ENCODE peak calls at places on chromosomes 2 and 18, in eight cellular contexts. One of them, this sample, is unnamed.

GRCh38 chr2:10738192-10738591 is 16.8 kb downstream of the ATP6V1C2 start:
- DNase-seq in WERI-Rb-1: no peak
- DNase-seq in activated CD8-positive, alpha-beta memory T cell treated with anti-CD3 and anti-CD28 coated beads, Interleukin-2, amount 50 U/mL, for 48 hours: no peak
- DNase-seq in stimulated activated CD8-positive, alpha-beta memory T cell treated with anti-CD3 and anti-CD28 coated beads, Interleukin-12 subunit alpha, Interleukin-12 subunit beta, amount 100 ng/mL, for 1 hour: no peak
- DNase-seq in mesendoderm: no peak
- DNase-seq in GM12878: no peak
- DNase-seq in RWPE1: no peak
- DNase-seq in naive thymus-derived CD4-positive, alpha-beta T cell: no peak
- DNase-seq in this sample: no peak

GRCh38 chr2:137964066-137964858 is at the start of gene HNMT:
- DNase-seq in WERI-Rb-1: no peak
- DNase-seq in activated CD8-positive, alpha-beta memory T cell treated with anti-CD3 and anti-CD28 coated beads, Interleukin-2, amount 50 U/mL, for 48 hours: no peak
- DNase-seq in stimulated activated CD8-positive, alpha-beta memory T cell treated with anti-CD3 and anti-CD28 coated beads, Interleukin-12 subunit alpha, Interleukin-12 subunit beta, amount 100 ng/mL, for 1 hour: no peak
- DNase-seq in mesendoderm: peak
- DNase-seq in GM12878: no peak
- DNase-seq in RWPE1: no peak
- DNase-seq in naive thymus-derived CD4-positive, alpha-beta T cell: no peak
- DNase-seq in this sample: peak

GRCh38 chr18:57523171-57523956 is 63.1 kb downstream of the FECH start:
- DNase-seq in WERI-Rb-1: peak
- DNase-seq in activated CD8-positive, alpha-beta memory T cell treated with anti-CD3 and anti-CD28 coated beads, Interleukin-2, amount 50 U/mL, for 48 hours: no peak
- DNase-seq in stimulated activated CD8-positive, alpha-beta memory T cell treated with anti-CD3 and anti-CD28 coated beads, Interleukin-12 subunit alpha, Interleukin-12 subunit beta, amount 100 ng/mL, for 1 hour: no peak
- DNase-seq in mesendoderm: no peak
- DNase-seq in GM12878: no peak
- DNase-seq in RWPE1: no peak
- DNase-seq in naive thymus-derived CD4-positive, alpha-beta T cell: no peak
- DNase-seq in this sample: peak

GRCh38 chr2:74199275-74199701 is 873 bp downstream of the MTHFD2 start:
- DNase-seq in WERI-Rb-1: no peak
- DNase-seq in activated CD8-positive, alpha-beta memory T cell treated with anti-CD3 and anti-CD28 coated beads, Interleukin-2, amount 50 U/mL, for 48 hours: no peak
- DNase-seq in stimulated activated CD8-positive, alpha-beta memory T cell treated with anti-CD3 and anti-CD28 coated beads, Interleukin-12 subunit alpha, Interleukin-12 subunit beta, amount 100 ng/mL, for 1 hour: no peak
- DNase-seq in mesendoderm: no peak
- DNase-seq in GM12878: no peak
- DNase-seq in RWPE1: no peak
- DNase-seq in naive thymus-derived CD4-positive, alpha-beta T cell: no peak
- DNase-seq in this sample: no peak

GRCh38 chr2:11495844-11496271 is 29.9 kb upstream of the E2F6 start:
- DNase-seq in WERI-Rb-1: peak
- DNase-seq in activated CD8-positive, alpha-beta memory T cell treated with anti-CD3 and anti-CD28 coated beads, Interleukin-2, amount 50 U/mL, for 48 hours: no peak
- DNase-seq in stimulated activated CD8-positive, alpha-beta memory T cell treated with anti-CD3 and anti-CD28 coated beads, Interleukin-12 subunit alpha, Interleukin-12 subunit beta, amount 100 ng/mL, for 1 hour: no peak
- DNase-seq in mesendoderm: peak
- DNase-seq in GM12878: no peak
- DNase-seq in RWPE1: no peak
- DNase-seq in naive thymus-derived CD4-positive, alpha-beta T cell: no peak
- DNase-seq in this sample: peak

GRCh38 chr2:139366659-139367058 is 586.5 kb upstream of the NXPH2 start:
- DNase-seq in WERI-Rb-1: no peak
- DNase-seq in activated CD8-positive, alpha-beta memory T cell treated with anti-CD3 and anti-CD28 coated beads, Interleukin-2, amount 50 U/mL, for 48 hours: no peak
- DNase-seq in stimulated activated CD8-positive, alpha-beta memory T cell treated with anti-CD3 and anti-CD28 coated beads, Interleukin-12 subunit alpha, Interleukin-12 subunit beta, amount 100 ng/mL, for 1 hour: no peak
- DNase-seq in mesendoderm: no peak
- DNase-seq in GM12878: no peak
- DNase-seq in RWPE1: no peak
- DNase-seq in naive thymus-derived CD4-positive, alpha-beta T cell: no peak
- DNase-seq in this sample: no peak

GRCh38 chr2:101432411-101433181 is 42.3 kb downstream of the RFX8 start:
- DNase-seq in WERI-Rb-1: no peak
- DNase-seq in activated CD8-positive, alpha-beta memory T cell treated with anti-CD3 and anti-CD28 coated beads, Interleukin-2, amount 50 U/mL, for 48 hours: no peak
- DNase-seq in stimulated activated CD8-positive, alpha-beta memory T cell treated with anti-CD3 and anti-CD28 coated beads, Interleukin-12 subunit alpha, Interleukin-12 subunit beta, amount 100 ng/mL, for 1 hour: no peak
- DNase-seq in mesendoderm: peak
- DNase-seq in GM12878: no peak
- DNase-seq in RWPE1: no peak
- DNase-seq in naive thymus-derived CD4-positive, alpha-beta T cell: no peak
- DNase-seq in this sample: no peak

GRCh38 chr2:38214209-38214717 is 138.3 kb upstream of the CYP1B1 start:
- DNase-seq in WERI-Rb-1: peak
- DNase-seq in activated CD8-positive, alpha-beta memory T cell treated with anti-CD3 and anti-CD28 coated beads, Interleukin-2, amount 50 U/mL, for 48 hours: no peak
- DNase-seq in stimulated activated CD8-positive, alpha-beta memory T cell treated with anti-CD3 and anti-CD28 coated beads, Interleukin-12 subunit alpha, Interleukin-12 subunit beta, amount 100 ng/mL, for 1 hour: no peak
- DNase-seq in mesendoderm: peak
- DNase-seq in GM12878: no peak
- DNase-seq in RWPE1: no peak
- DNase-seq in naive thymus-derived CD4-positive, alpha-beta T cell: no peak
- DNase-seq in this sample: peak

GRCh38 chr2:201058914-201059313 is 12.6 kb downstream of the HYCC2 start:
- DNase-seq in WERI-Rb-1: no peak
- DNase-seq in activated CD8-positive, alpha-beta memory T cell treated with anti-CD3 and anti-CD28 coated beads, Interleukin-2, amount 50 U/mL, for 48 hours: no peak
- DNase-seq in stimulated activated CD8-positive, alpha-beta memory T cell treated with anti-CD3 and anti-CD28 coated beads, Interleukin-12 subunit alpha, Interleukin-12 subunit beta, amount 100 ng/mL, for 1 hour: no peak
- DNase-seq in mesendoderm: no peak
- DNase-seq in GM12878: no peak
- DNase-seq in RWPE1: no peak
- DNase-seq in naive thymus-derived CD4-positive, alpha-beta T cell: no peak
- DNase-seq in this sample: no peak

GRCh38 chr18:70380915-70381896 is 92.4 kb downstream of the SOCS6 start:
- DNase-seq in WERI-Rb-1: no peak
- DNase-seq in activated CD8-positive, alpha-beta memory T cell treated with anti-CD3 and anti-CD28 coated beads, Interleukin-2, amount 50 U/mL, for 48 hours: no peak
- DNase-seq in stimulated activated CD8-positive, alpha-beta memory T cell treated with anti-CD3 and anti-CD28 coated beads, Interleukin-12 subunit alpha, Interleukin-12 subunit beta, amount 100 ng/mL, for 1 hour: no peak
- DNase-seq in mesendoderm: peak
- DNase-seq in GM12878: no peak
- DNase-seq in RWPE1: no peak
- DNase-seq in naive thymus-derived CD4-positive, alpha-beta T cell: no peak
- DNase-seq in this sample: peak

GRCh38 chr2:196967126-196967525 is 40.6 kb upstream of the PGAP1 start:
- DNase-seq in WERI-Rb-1: no peak
- DNase-seq in activated CD8-positive, alpha-beta memory T cell treated with anti-CD3 and anti-CD28 coated beads, Interleukin-2, amount 50 U/mL, for 48 hours: no peak
- DNase-seq in stimulated activated CD8-positive, alpha-beta memory T cell treated with anti-CD3 and anti-CD28 coated beads, Interleukin-12 subunit alpha, Interleukin-12 subunit beta, amount 100 ng/mL, for 1 hour: no peak
- DNase-seq in mesendoderm: peak
- DNase-seq in GM12878: no peak
- DNase-seq in RWPE1: no peak
- DNase-seq in naive thymus-derived CD4-positive, alpha-beta T cell: no peak
- DNase-seq in this sample: no peak

GRCh38 chr2:85652056-85652455 is 15.9 kb downstream of the SFTPB start:
- DNase-seq in WERI-Rb-1: no peak
- DNase-seq in activated CD8-positive, alpha-beta memory T cell treated with anti-CD3 and anti-CD28 coated beads, Interleukin-2, amount 50 U/mL, for 48 hours: no peak
- DNase-seq in stimulated activated CD8-positive, alpha-beta memory T cell treated with anti-CD3 and anti-CD28 coated beads, Interleukin-12 subunit alpha, Interleukin-12 subunit beta, amount 100 ng/mL, for 1 hour: no peak
- DNase-seq in mesendoderm: no peak
- DNase-seq in GM12878: no peak
- DNase-seq in RWPE1: no peak
- DNase-seq in naive thymus-derived CD4-positive, alpha-beta T cell: no peak
- DNase-seq in this sample: no peak

GRCh38 chr2:208783184-208783583 is 376.6 kb downstream of the PTH2R start:
- DNase-seq in WERI-Rb-1: no peak
- DNase-seq in activated CD8-positive, alpha-beta memory T cell treated with anti-CD3 and anti-CD28 coated beads, Interleukin-2, amount 50 U/mL, for 48 hours: no peak
- DNase-seq in stimulated activated CD8-positive, alpha-beta memory T cell treated with anti-CD3 and anti-CD28 coated beads, Interleukin-12 subunit alpha, Interleukin-12 subunit beta, amount 100 ng/mL, for 1 hour: no peak
- DNase-seq in mesendoderm: peak
- DNase-seq in GM12878: no peak
- DNase-seq in RWPE1: peak
- DNase-seq in naive thymus-derived CD4-positive, alpha-beta T cell: no peak
- DNase-seq in this sample: no peak

GRCh38 chr2:232214053-232214452 is 164.5 kb upstream of the ALPP start:
- DNase-seq in WERI-Rb-1: no peak
- DNase-seq in activated CD8-positive, alpha-beta memory T cell treated with anti-CD3 and anti-CD28 coated beads, Interleukin-2, amount 50 U/mL, for 48 hours: no peak
- DNase-seq in stimulated activated CD8-positive, alpha-beta memory T cell treated with anti-CD3 and anti-CD28 coated beads, Interleukin-12 subunit alpha, Interleukin-12 subunit beta, amount 100 ng/mL, for 1 hour: no peak
- DNase-seq in mesendoderm: no peak
- DNase-seq in GM12878: no peak
- DNase-seq in RWPE1: no peak
- DNase-seq in naive thymus-derived CD4-positive, alpha-beta T cell: no peak
- DNase-seq in this sample: no peak

GRCh38 chr2:27071990-27072830 is 756 bp upstream of the OST4 start:
- DNase-seq in WERI-Rb-1: peak
- DNase-seq in activated CD8-positive, alpha-beta memory T cell treated with anti-CD3 and anti-CD28 coated beads, Interleukin-2, amount 50 U/mL, for 48 hours: no peak
- DNase-seq in stimulated activated CD8-positive, alpha-beta memory T cell treated with anti-CD3 and anti-CD28 coated beads, Interleukin-12 subunit alpha, Interleukin-12 subunit beta, amount 100 ng/mL, for 1 hour: no peak
- DNase-seq in mesendoderm: peak
- DNase-seq in GM12878: no peak
- DNase-seq in RWPE1: no peak
- DNase-seq in naive thymus-derived CD4-positive, alpha-beta T cell: no peak
- DNase-seq in this sample: peak

GRCh38 chr2:208285853-208286252 is 19.8 kb downstream of the PIKFYVE start:
- DNase-seq in WERI-Rb-1: no peak
- DNase-seq in activated CD8-positive, alpha-beta memory T cell treated with anti-CD3 and anti-CD28 coated beads, Interleukin-2, amount 50 U/mL, for 48 hours: no peak
- DNase-seq in stimulated activated CD8-positive, alpha-beta memory T cell treated with anti-CD3 and anti-CD28 coated beads, Interleukin-12 subunit alpha, Interleukin-12 subunit beta, amount 100 ng/mL, for 1 hour: no peak
- DNase-seq in mesendoderm: no peak
- DNase-seq in GM12878: no peak
- DNase-seq in RWPE1: no peak
- DNase-seq in naive thymus-derived CD4-positive, alpha-beta T cell: no peak
- DNase-seq in this sample: no peak

GRCh38 chr2:45973426-45973825 is 322.0 kb downstream of the PRKCE start:
- DNase-seq in WERI-Rb-1: no peak
- DNase-seq in activated CD8-positive, alpha-beta memory T cell treated with anti-CD3 and anti-CD28 coated beads, Interleukin-2, amount 50 U/mL, for 48 hours: no peak
- DNase-seq in stimulated activated CD8-positive, alpha-beta memory T cell treated with anti-CD3 and anti-CD28 coated beads, Interleukin-12 subunit alpha, Interleukin-12 subunit beta, amount 100 ng/mL, for 1 hour: no peak
- DNase-seq in mesendoderm: no peak
- DNase-seq in GM12878: no peak
- DNase-seq in RWPE1: no peak
- DNase-seq in naive thymus-derived CD4-positive, alpha-beta T cell: no peak
- DNase-seq in this sample: no peak

GRCh38 chr2:235690082-235690808 is 196.4 kb downstream of the AGAP1 start:
- DNase-seq in WERI-Rb-1: no peak
- DNase-seq in activated CD8-positive, alpha-beta memory T cell treated with anti-CD3 and anti-CD28 coated beads, Interleukin-2, amount 50 U/mL, for 48 hours: no peak
- DNase-seq in stimulated activated CD8-positive, alpha-beta memory T cell treated with anti-CD3 and anti-CD28 coated beads, Interleukin-12 subunit alpha, Interleukin-12 subunit beta, amount 100 ng/mL, for 1 hour: no peak
- DNase-seq in mesendoderm: no peak
- DNase-seq in GM12878: no peak
- DNase-seq in RWPE1: no peak
- DNase-seq in naive thymus-derived CD4-positive, alpha-beta T cell: no peak
- DNase-seq in this sample: no peak

GRCh38 chr2:29611850-29612249 is 309.5 kb downstream of the ALK start:
- DNase-seq in WERI-Rb-1: no peak
- DNase-seq in activated CD8-positive, alpha-beta memory T cell treated with anti-CD3 and anti-CD28 coated beads, Interleukin-2, amount 50 U/mL, for 48 hours: no peak
- DNase-seq in stimulated activated CD8-positive, alpha-beta memory T cell treated with anti-CD3 and anti-CD28 coated beads, Interleukin-12 subunit alpha, Interleukin-12 subunit beta, amount 100 ng/mL, for 1 hour: no peak
- DNase-seq in mesendoderm: no peak
- DNase-seq in GM12878: no peak
- DNase-seq in RWPE1: no peak
- DNase-seq in naive thymus-derived CD4-positive, alpha-beta T cell: no peak
- DNase-seq in this sample: peak

GRCh38 chr2:171513719-171514160 is 8.5 kb upstream of the CYBRD1 start:
- DNase-seq in WERI-Rb-1: no peak
- DNase-seq in activated CD8-positive, alpha-beta memory T cell treated with anti-CD3 and anti-CD28 coated beads, Interleukin-2, amount 50 U/mL, for 48 hours: no peak
- DNase-seq in stimulated activated CD8-positive, alpha-beta memory T cell treated with anti-CD3 and anti-CD28 coated beads, Interleukin-12 subunit alpha, Interleukin-12 subunit beta, amount 100 ng/mL, for 1 hour: no peak
- DNase-seq in mesendoderm: peak
- DNase-seq in GM12878: peak
- DNase-seq in RWPE1: no peak
- DNase-seq in naive thymus-derived CD4-positive, alpha-beta T cell: no peak
- DNase-seq in this sample: peak

GRCh38 chr2:227214622-227215041 is 50.2 kb downstream of the COL4A3 start:
- DNase-seq in WERI-Rb-1: no peak
- DNase-seq in activated CD8-positive, alpha-beta memory T cell treated with anti-CD3 and anti-CD28 coated beads, Interleukin-2, amount 50 U/mL, for 48 hours: no peak
- DNase-seq in stimulated activated CD8-positive, alpha-beta memory T cell treated with anti-CD3 and anti-CD28 coated beads, Interleukin-12 subunit alpha, Interleukin-12 subunit beta, amount 100 ng/mL, for 1 hour: no peak
- DNase-seq in mesendoderm: no peak
- DNase-seq in GM12878: no peak
- DNase-seq in RWPE1: no peak
- DNase-seq in naive thymus-derived CD4-positive, alpha-beta T cell: no peak
- DNase-seq in this sample: no peak

GRCh38 chr2:179596018-179596417 is 265.4 kb downstream of the ZNF385B start:
- DNase-seq in WERI-Rb-1: no peak
- DNase-seq in activated CD8-positive, alpha-beta memory T cell treated with anti-CD3 and anti-CD28 coated beads, Interleukin-2, amount 50 U/mL, for 48 hours: no peak
- DNase-seq in stimulated activated CD8-positive, alpha-beta memory T cell treated with anti-CD3 and anti-CD28 coated beads, Interleukin-12 subunit alpha, Interleukin-12 subunit beta, amount 100 ng/mL, for 1 hour: no peak
- DNase-seq in mesendoderm: no peak
- DNase-seq in GM12878: no peak
- DNase-seq in RWPE1: peak
- DNase-seq in naive thymus-derived CD4-positive, alpha-beta T cell: no peak
- DNase-seq in this sample: no peak

GRCh38 chr2:18057657-18058056 is 179.2 kb downstream of the KCNS3 start:
- DNase-seq in WERI-Rb-1: no peak
- DNase-seq in activated CD8-positive, alpha-beta memory T cell treated with anti-CD3 and anti-CD28 coated beads, Interleukin-2, amount 50 U/mL, for 48 hours: no peak
- DNase-seq in stimulated activated CD8-positive, alpha-beta memory T cell treated with anti-CD3 and anti-CD28 coated beads, Interleukin-12 subunit alpha, Interleukin-12 subunit beta, amount 100 ng/mL, for 1 hour: no peak
- DNase-seq in mesendoderm: no peak
- DNase-seq in GM12878: no peak
- DNase-seq in RWPE1: no peak
- DNase-seq in naive thymus-derived CD4-positive, alpha-beta T cell: no peak
- DNase-seq in this sample: no peak

GRCh38 chr2:36450466-36451196 is 95.1 kb downstream of the CRIM1 start:
- DNase-seq in WERI-Rb-1: no peak
- DNase-seq in activated CD8-positive, alpha-beta memory T cell treated with anti-CD3 and anti-CD28 coated beads, Interleukin-2, amount 50 U/mL, for 48 hours: no peak
- DNase-seq in stimulated activated CD8-positive, alpha-beta memory T cell treated with anti-CD3 and anti-CD28 coated beads, Interleukin-12 subunit alpha, Interleukin-12 subunit beta, amount 100 ng/mL, for 1 hour: no peak
- DNase-seq in mesendoderm: peak
- DNase-seq in GM12878: no peak
- DNase-seq in RWPE1: peak
- DNase-seq in naive thymus-derived CD4-positive, alpha-beta T cell: no peak
- DNase-seq in this sample: no peak

GRCh38 chr18:61322265-61322873 is 10.9 kb upstream of the CDH20 start:
- DNase-seq in WERI-Rb-1: peak
- DNase-seq in activated CD8-positive, alpha-beta memory T cell treated with anti-CD3 and anti-CD28 coated beads, Interleukin-2, amount 50 U/mL, for 48 hours: peak
- DNase-seq in stimulated activated CD8-positive, alpha-beta memory T cell treated with anti-CD3 and anti-CD28 coated beads, Interleukin-12 subunit alpha, Interleukin-12 subunit beta, amount 100 ng/mL, for 1 hour: no peak
- DNase-seq in mesendoderm: peak
- DNase-seq in GM12878: no peak
- DNase-seq in RWPE1: peak
- DNase-seq in naive thymus-derived CD4-positive, alpha-beta T cell: no peak
- DNase-seq in this sample: peak

GRCh38 chr2:38271697-38272096 is 105.4 kb downstream of the ATL2 start:
- DNase-seq in WERI-Rb-1: peak
- DNase-seq in activated CD8-positive, alpha-beta memory T cell treated with anti-CD3 and anti-CD28 coated beads, Interleukin-2, amount 50 U/mL, for 48 hours: no peak
- DNase-seq in stimulated activated CD8-positive, alpha-beta memory T cell treated with anti-CD3 and anti-CD28 coated beads, Interleukin-12 subunit alpha, Interleukin-12 subunit beta, amount 100 ng/mL, for 1 hour: no peak
- DNase-seq in mesendoderm: no peak
- DNase-seq in GM12878: no peak
- DNase-seq in RWPE1: no peak
- DNase-seq in naive thymus-derived CD4-positive, alpha-beta T cell: no peak
- DNase-seq in this sample: no peak

GRCh38 chr2:221104391-221104811 is 467.7 kb downstream of the EPHA4 start:
- DNase-seq in WERI-Rb-1: no peak
- DNase-seq in activated CD8-positive, alpha-beta memory T cell treated with anti-CD3 and anti-CD28 coated beads, Interleukin-2, amount 50 U/mL, for 48 hours: no peak
- DNase-seq in stimulated activated CD8-positive, alpha-beta memory T cell treated with anti-CD3 and anti-CD28 coated beads, Interleukin-12 subunit alpha, Interleukin-12 subunit beta, amount 100 ng/mL, for 1 hour: no peak
- DNase-seq in mesendoderm: peak
- DNase-seq in GM12878: no peak
- DNase-seq in RWPE1: peak
- DNase-seq in naive thymus-derived CD4-positive, alpha-beta T cell: no peak
- DNase-seq in this sample: peak

GRCh38 chr2:241798631-241799521 is 10.1 kb upstream of the NEU4 start:
- DNase-seq in WERI-Rb-1: peak
- DNase-seq in activated CD8-positive, alpha-beta memory T cell treated with anti-CD3 and anti-CD28 coated beads, Interleukin-2, amount 50 U/mL, for 48 hours: no peak
- DNase-seq in stimulated activated CD8-positive, alpha-beta memory T cell treated with anti-CD3 and anti-CD28 coated beads, Interleukin-12 subunit alpha, Interleukin-12 subunit beta, amount 100 ng/mL, for 1 hour: no peak
- DNase-seq in mesendoderm: no peak
- DNase-seq in GM12878: no peak
- DNase-seq in RWPE1: no peak
- DNase-seq in naive thymus-derived CD4-positive, alpha-beta T cell: no peak
- DNase-seq in this sample: peak